ENCODE peak calls at places on chromosomes 4 and X, in four cellular contexts. H is spleen, N is heart left ventricle, D is cardiac muscle cell. J is an unnamed sample.

GRCh38 chr4:122218762-122219161 is 66.6 kb downstream of the BLTP1 start:
- DNase-seq in N (no peak), H (no peak), D (peak), J (no peak)

GRCh38 chr4:188976644-188977115 is 837.4 kb downstream of the TRIML1 start:
- DNase-seq in N (no peak), D (no peak), H (no peak), J (peak)

GRCh38 chr4:40846556-40846955 is 96.8 kb downstream of the NSUN7 start:
- DNase-seq in D (no peak), N (no peak), H (no peak), J (no peak)

GRCh38 chr4:529563-529962 is 30.6 kb downstream of the PIGG start:
- DNase-seq in D (no peak), H (peak), N (no peak), J (no peak)

GRCh38 chr4:8915201-8916200 is 43.9 kb upstream of the HMX1 start:
- DNase-seq in D (no peak), H (peak), N (peak), J (no peak)

GRCh38 chr4:165872443-165873297 is at the start of gene TLL1:
- DNase-seq in D (peak), N (peak), H (no peak), J (no peak)

GRCh38 chr4:88866862-88867550 is 169.4 kb upstream of the NAP1L5 start:
- DNase-seq in D (no peak), H (no peak), N (no peak), J (no peak)

GRCh38 chr4:130074096-130074495 is 978.1 kb downstream of the C4orf33 start:
- DNase-seq in H (no peak), D (no peak), N (no peak), J (no peak)

GRCh38 chr4:142405021-142405991 is 440.8 kb downstream of the INPP4B start:
- DNase-seq in H (no peak), N (peak), D (peak), J (no peak)

GRCh38 chr4:82268050-82268825 is 105.6 kb downstream of the HNRNPD start:
- DNase-seq in N (peak), D (peak), H (no peak), J (peak)

GRCh38 chr4:7171191-7171900 is 21.0 kb upstream of the SORCS2 start:
- DNase-seq in H (no peak), D (no peak), N (no peak), J (no peak)

GRCh38 chrX:47232803-47233332 is at the start of gene USP11:
- DNase-seq in D (peak), N (peak), H (no peak), J (no peak)

GRCh38 chr4:108359936-108360681 is 191.4 kb upstream of the LEF1 start:
- DNase-seq in H (no peak), N (no peak), D (no peak), J (peak)

GRCh38 chrX:66914082-66914481 is 275.2 kb upstream of the EDA2R start:
- DNase-seq in N (no peak), H (no peak), D (no peak), J (no peak)

GRCh38 chrX:145396612-145397011 is 149.3 kb downstream of the SPANXN1 start:
- DNase-seq in H (no peak), D (no peak), N (no peak), J (no peak)

GRCh38 chr4:1683371-1683902 is 676 bp downstream of the FAM53A start:
- DNase-seq in H (no peak), D (peak), N (no peak), J (peak)

GRCh38 chr4:11843927-11844326 is 415.2 kb upstream of the HS3ST1 start:
- DNase-seq in N (no peak), D (no peak), H (no peak), J (no peak)

GRCh38 chrX:40284852-40285251 is 187.1 kb upstream of the BCOR start:
- DNase-seq in N (no peak), D (no peak), H (no peak), J (no peak)

GRCh38 chrX:20218809-20219505 is 47.8 kb downstream of the RPS6KA3 start:
- DNase-seq in D (peak), N (peak), H (no peak), J (no peak)

GRCh38 chr4:153453455-153453854 is 12.7 kb upstream of the TMEM131L start:
- DNase-seq in H (no peak), N (no peak), D (no peak), J (no peak)

GRCh38 chr4:61527886-61528285 is 327.8 kb downstream of the ADGRL3 start:
- DNase-seq in D (no peak), H (no peak), N (no peak), J (no peak)

GRCh38 chr4:85953651-85954018 is 406.2 kb downstream of the MAPK10 start:
- DNase-seq in D (peak), H (no peak), N (no peak), J (no peak)

GRCh38 chrX:17778984-17779383 is 41.7 kb downstream of the SCML1 start:
- DNase-seq in D (no peak), N (no peak), H (no peak), J (no peak)

GRCh38 chr4:108611360-108611759 is 9.0 kb upstream of the RPL34 start:
- DNase-seq in N (no peak), H (no peak), D (peak), J (no peak)

GRCh38 chr4:52051213-52051614 is at the start of gene SPATA18:
- DNase-seq in N (peak), H (peak), D (peak), J (no peak)

GRCh38 chr4:157221426-157221894 is 932 bp downstream of the GRIA2 start:
- DNase-seq in N (no peak), D (no peak), H (peak), J (no peak)

GRCh38 chrX:48480583-48480982 is 4.6 kb downstream of the FTSJ1 start:
- DNase-seq in H (no peak), D (no peak), N (no peak), J (no peak)

GRCh38 chrX:34218063-34218462 is 85.9 kb upstream of the FAM47A start:
- DNase-seq in N (no peak), H (no peak), D (no peak), J (no peak)

GRCh38 chr4:54585321-54586000 is 72.3 kb upstream of the KIT start:
- DNase-seq in N (no peak), H (no peak), D (peak), J (no peak)

GRCh38 chr4:22719218-22719617 is 26.5 kb downstream of the GBA3 start:
- DNase-seq in D (no peak), H (no peak), N (no peak), J (no peak)

GRCh38 chr4:4857809-4858508 is 1.5 kb upstream of the MSX1 start:
- DNase-seq in N (no peak), D (no peak), H (no peak), J (no peak)

GRCh38 chr4:1983053-1983845 is 25.5 kb downstream of the NELFA start:
- DNase-seq in H (peak), D (no peak), N (no peak), J (no peak)

GRCh38 chr4:122099896-122100295 is 52.2 kb upstream of the BLTP1 start:
- DNase-seq in H (no peak), D (peak), N (no peak), J (peak)

GRCh38 chrX:53224860-53225797 is at the start of gene KDM5C:
- DNase-seq in H (peak), D (peak), N (peak), J (peak)

GRCh38 chrX:108001218-108001814 is 19.1 kb upstream of the TEX13B start:
- DNase-seq in H (no peak), N (no peak), D (peak), J (no peak)

DNA sequence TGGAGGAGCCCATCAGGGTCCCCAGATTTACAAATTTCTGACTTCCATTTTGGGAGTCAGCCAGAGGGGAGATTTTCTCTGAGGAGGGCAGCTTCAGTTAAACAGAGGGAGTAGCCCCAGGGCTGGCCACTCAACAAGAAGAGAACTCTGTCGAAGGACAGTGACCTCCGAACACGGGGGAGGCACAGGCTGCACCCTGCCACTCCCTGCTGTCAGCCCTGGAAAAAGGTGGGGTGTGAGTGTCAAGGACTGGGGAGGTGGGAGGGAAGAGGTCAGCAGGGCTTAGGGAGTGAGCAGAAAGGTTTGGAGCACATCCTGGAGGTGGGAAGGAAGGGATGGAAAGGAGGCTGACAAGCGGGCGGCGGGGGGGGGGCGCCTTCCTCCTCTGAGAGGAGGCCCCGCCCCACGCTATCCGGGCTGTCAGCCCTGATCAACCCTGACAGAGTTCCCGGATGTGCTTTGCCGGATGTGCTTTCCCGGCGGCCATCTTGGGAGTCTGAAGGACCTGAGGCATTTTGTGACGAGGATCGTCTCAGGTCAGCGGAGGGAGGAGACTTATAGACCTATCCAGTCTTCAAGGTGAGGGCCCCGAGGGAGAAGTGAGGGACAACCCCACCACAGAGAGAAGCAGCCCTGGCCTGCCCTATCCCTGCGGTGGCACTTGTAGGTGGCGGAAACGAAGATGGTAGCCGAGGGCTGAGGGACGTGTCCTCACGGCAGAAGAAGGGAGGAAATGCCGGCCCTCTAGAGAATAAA is at the start of gene MAGEC1:
- DNase-seq in D (no peak), H (no peak), N (no peak), J (no peak)
- H3K4me3 ChIP-seq in D (no peak), H (no peak), N (no peak), J (no peak)

GRCh38 chr4:118836763-118837507 is 1.0 kb upstream of the SEC24D start:
- DNase-seq in H (no peak), D (no peak), N (no peak), J (no peak)

GRCh38 chr4:118834960-118835895 is 698 bp downstream of the SEC24D start:
- DNase-seq in D (peak), N (peak), H (peak), J (peak)

GRCh38 chr4:118833192-118833820 is 2.6 kb downstream of the SEC24D start:
- DNase-seq in H (no peak), N (no peak), D (no peak), J (no peak)

GRCh38 chr4:118835896-118836762 is at the start of gene SEC24D:
- DNase-seq in N (peak), H (peak), D (peak), J (peak)

GRCh38 chr4:118834070-118834469 is 1.9 kb downstream of the SEC24D start:
- DNase-seq in H (no peak), N (no peak), D (peak), J (no peak)
- H3K4me3 ChIP-seq in H (no peak), N (peak), D (no peak), J (peak)

GRCh38 chrX:115896362-115896761 is 274.2 kb upstream of the AGTR2 start:
- DNase-seq in D (no peak), H (no peak), N (no peak), J (no peak)

GRCh38 chrX:115892056-115892708 is 278.4 kb upstream of the AGTR2 start:
- DNase-seq in H (no peak), D (no peak), N (no peak), J (no peak)

GRCh38 chrX:115894087-115894486 is 276.5 kb upstream of the AGTR2 start:
- DNase-seq in D (peak), N (no peak), H (no peak), J (no peak)

GRCh38 chrX:115895678-115896329 is 274.7 kb upstream of the AGTR2 start:
- DNase-seq in H (no peak), N (no peak), D (no peak), J (no peak)

DNA sequence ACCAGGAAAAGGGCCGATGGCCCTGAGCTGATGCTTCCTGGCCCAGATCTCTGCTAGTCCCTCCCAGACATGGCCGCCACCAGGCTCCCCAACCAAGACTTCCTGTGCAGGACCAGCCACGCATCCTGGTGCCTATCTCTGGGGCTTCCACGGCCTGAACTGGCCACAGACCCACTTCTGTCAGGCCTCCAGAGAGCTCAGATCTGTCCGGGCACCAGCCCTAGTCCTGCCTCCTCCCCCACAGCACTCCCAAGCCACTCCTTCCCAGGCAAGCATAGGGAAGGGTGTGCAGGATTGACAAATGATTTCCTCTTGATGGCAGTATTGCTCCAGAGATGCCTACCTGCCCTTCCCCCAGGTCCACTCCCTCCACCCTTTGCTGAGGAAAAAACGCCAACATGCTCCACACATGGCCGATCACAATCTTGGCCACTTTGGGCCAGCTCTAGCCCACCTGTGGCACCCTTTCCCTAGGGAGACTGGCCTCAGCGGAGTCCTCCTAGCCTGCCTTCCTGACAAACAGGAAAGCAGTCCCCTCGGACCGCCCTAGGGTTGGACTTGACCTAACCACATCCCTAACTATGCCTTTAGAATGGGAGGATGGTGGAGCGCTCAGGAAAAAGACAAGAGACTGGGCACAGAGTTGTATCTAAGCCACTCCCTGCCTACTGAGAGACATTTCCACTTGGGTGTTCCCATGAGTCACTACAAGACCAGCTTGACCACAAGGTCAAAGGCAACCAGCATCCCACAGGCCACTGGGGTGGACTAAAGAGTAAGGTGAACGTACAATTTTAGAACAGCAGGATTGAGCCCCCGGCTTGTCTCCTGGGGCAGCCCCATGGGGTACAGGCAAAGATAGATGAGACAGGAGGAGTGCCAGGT is 277.5 kb upstream of the AGTR2 start:
- DNase-seq in H (peak), N (no peak), D (peak), J (no peak)
- H3K4me3 ChIP-seq in H (no peak), N (no peak), D (no peak), J (no peak)

DNA sequence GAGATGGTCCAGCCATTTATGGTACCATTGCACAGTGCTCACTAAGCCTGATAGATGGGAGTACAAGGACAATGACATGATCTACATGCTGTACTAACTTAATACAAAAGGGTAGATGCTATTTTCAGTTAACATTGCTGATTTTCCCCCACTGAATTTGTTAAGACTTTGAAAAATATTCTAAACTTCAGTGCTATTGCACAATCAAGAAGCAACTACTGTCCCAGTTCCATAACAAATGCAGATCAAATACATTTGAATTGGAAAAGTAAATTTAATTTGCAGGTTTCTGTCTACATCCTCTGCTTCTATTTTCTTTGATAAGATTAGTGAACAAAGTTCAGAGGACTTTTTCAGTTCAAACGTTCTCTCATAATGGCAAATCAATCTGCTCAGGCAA is 366.8 kb upstream of the FGF13 start:
- DNase-seq in N (no peak), H (no peak), D (no peak), J (no peak)
- H3K4me3 ChIP-seq in N (no peak), H (no peak), D (no peak), J (no peak)

J was measured in skeletal muscle cell.